ENCODE peak calls at places on chromosomes 16 and 17, in nine cellular contexts. M is GM23338, T is endothelial cell of umbilical vein, E is suprapubic skin, Q is stomach, L is HepG2, S is transverse colon, Z is prostate gland, A is spleen. I is an unnamed sample. For H3K4me1, the result is how much of the 10 kb centered on the place peaks cover.

GRCh38 chr17:76416447-76416846 is 32.0 kb downstream of the SPHK1 start:
- DNase-seq in M (no peak), T (no peak), E (no peak), Q (no peak), L (no peak), S (no peak), Z (no peak), A (no peak), I (no peak)

GRCh38 chr16:35176449-35176848 is 1717.0 kb downstream of the TP53TG3F start:
- DNase-seq in M (no peak), T (no peak), E (no peak), Q (no peak), L (no peak), S (no peak), Z (no peak), A (peak), I (no peak)

GRCh38 chr17:7803981-7804380 is 30.0 kb upstream of the KDM6B start:
- DNase-seq in M (peak), T (no peak), E (no peak), Q (peak), L (no peak), S (peak), Z (peak), A (peak), I (no peak)

GRCh38 chr16:70650216-70650615 is 3.9 kb downstream of the IL34 start:
- DNase-seq in M (no peak), T (no peak), E (no peak), Q (no peak), L (no peak), S (no peak), Z (no peak), A (no peak), I (no peak)

GRCh38 chr16:67884684-67885083 is at the start of gene NRN1L:
- DNase-seq in M (peak), T (no peak), E (peak), Q (peak), L (no peak), S (peak), Z (peak), A (peak), I (no peak)

GRCh38 chr17:57293077-57293476 is 36.8 kb downstream of the MSI2 start:
- DNase-seq in M (no peak), T (no peak), E (no peak), Q (no peak), L (peak), S (no peak), Z (peak), A (no peak), I (no peak)

GRCh38 chr17:9475259-9475658 is 100.4 kb downstream of the STX8 start:
- DNase-seq in M (no peak), T (no peak), E (no peak), Q (no peak), L (no peak), S (no peak), Z (no peak), A (no peak), I (no peak)

GRCh38 chr17:32719702-32720101 is 157.2 kb downstream of the MYO1D start:
- DNase-seq in M (no peak), T (no peak), E (no peak), Q (no peak), L (no peak), S (no peak), Z (no peak), A (no peak), I (no peak)

DNA sequence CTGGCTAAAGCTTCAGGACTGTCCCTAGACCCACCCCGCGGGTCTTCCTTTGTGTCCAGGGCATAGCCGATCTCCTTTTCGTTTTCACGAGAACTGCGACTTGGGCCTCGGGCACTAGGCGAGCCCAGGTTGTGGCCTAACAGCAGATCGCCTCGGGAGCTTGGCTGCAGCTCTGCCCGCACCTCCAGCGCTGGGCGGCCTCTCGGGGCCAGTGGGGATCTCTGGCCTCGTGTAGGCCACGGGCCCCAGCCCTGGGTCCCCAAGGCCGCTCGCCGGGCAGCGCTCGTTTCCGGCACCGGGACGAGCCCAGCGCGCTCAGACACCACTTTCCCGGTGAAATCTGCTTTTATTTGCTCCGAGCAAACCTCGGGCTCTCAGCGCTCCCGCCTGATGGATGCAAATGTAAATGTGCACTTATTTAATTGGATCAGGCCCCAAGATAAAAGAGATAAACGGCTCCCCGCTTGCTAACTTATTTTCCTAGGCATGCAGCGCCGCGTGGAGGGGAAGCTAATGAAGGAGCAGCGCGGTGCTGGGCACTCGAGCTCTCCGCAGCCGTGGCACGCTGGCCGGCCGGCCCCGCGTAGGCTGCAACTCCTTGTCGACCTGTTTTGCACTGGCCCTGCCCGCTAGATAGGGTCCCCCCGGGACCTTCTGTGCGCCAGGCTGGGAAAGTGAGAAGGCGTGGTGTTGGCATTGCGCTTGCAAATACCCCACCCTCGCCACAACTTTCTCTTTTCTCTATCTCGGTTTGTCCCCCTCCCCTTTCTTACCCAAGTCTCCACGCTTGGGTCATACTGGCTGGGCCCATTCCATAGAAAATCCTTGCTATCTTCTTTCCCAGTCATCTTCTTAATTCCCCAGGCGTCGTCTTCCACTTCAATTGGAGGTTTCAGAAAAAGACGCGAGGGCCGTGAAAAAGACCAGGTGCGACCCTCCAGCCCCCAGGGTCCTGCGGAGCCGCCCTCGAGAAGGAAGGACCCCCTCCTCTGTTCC is 8.0 kb downstream of the IRX5 start:
- DNase-seq in M (peak), T (peak), E (peak), Q (no peak), L (no peak), S (no peak), Z (peak), A (no peak), I (no peak)
- TF ChIP-seq POLR2AphosphoS5 in M (no peak), T (no peak), E (no peak), Q (peak), L (no peak), S (peak), Z (peak), A (peak), I (no peak)

GRCh38 chr16:84709609-84710008 is 9.8 kb downstream of the USP10 start:
- DNase-seq in M (no peak), T (no peak), E (no peak), Q (no peak), L (no peak), S (no peak), Z (no peak), A (no peak), I (no peak)

GRCh38 chr16:84710686-84711085 is 10.9 kb downstream of the USP10 start:
- DNase-seq in M (no peak), T (no peak), E (no peak), Q (no peak), L (no peak), S (no peak), Z (no peak), A (no peak), I (no peak)

GRCh38 chr16:84704253-84704652 is 4.5 kb downstream of the USP10 start:
- DNase-seq in M (no peak), T (no peak), E (no peak), Q (no peak), L (no peak), S (no peak), Z (no peak), A (no peak), I (no peak)

GRCh38 chr16:84703671-84704070 is 3.9 kb downstream of the USP10 start:
- DNase-seq in M (no peak), T (no peak), E (no peak), Q (no peak), L (no peak), S (no peak), Z (no peak), A (no peak), I (no peak)

DNA sequence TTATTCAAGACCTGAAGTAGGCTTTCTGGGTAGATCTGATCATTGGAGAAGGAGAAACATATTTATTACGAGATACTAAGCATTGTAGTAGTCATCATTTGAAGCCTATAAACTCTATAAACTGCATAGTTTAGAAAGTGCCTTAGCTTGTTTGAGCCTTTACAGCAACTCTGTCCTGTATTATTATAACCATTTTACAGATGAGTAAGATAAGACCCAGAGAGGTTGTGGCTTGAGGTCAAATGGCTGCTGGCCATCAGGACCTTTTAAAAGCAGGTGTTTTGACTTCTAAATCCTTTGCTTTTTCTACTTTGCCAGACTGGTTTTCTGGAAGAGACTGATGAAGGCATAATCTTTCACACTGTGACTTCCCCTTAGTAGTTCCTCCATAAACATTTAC is 7.1 kb downstream of the USP10 start:
- DNase-seq in M (no peak), T (no peak), E (no peak), Q (no peak), L (no peak), S (no peak), Z (no peak), A (no peak), I (no peak)
- H3K4me1 ChIP-seq in M (half or more), T (under half), E (under half), Q (under half), L (half or more), S (under half), Z (under half), A (half or more), I (under half)

GRCh38 chr16:28106467-28106866 is 43.0 kb upstream of the GSG1L start:
- DNase-seq in M (no peak), T (no peak), E (no peak), Q (no peak), L (no peak), S (no peak), Z (no peak), A (no peak), I (no peak)

GRCh38 chr16:28104404-28104803 is 40.9 kb upstream of the GSG1L start:
- DNase-seq in M (no peak), T (no peak), E (peak), Q (no peak), L (no peak), S (no peak), Z (no peak), A (peak), I (no peak)

GRCh38 chr16:28105297-28105696 is 41.8 kb upstream of the GSG1L start:
- DNase-seq in M (no peak), T (no peak), E (peak), Q (no peak), L (no peak), S (no peak), Z (no peak), A (no peak), I (no peak)

GRCh38 chr16:28107232-28107631 is 43.7 kb upstream of the GSG1L start:
- DNase-seq in M (no peak), T (no peak), E (no peak), Q (no peak), L (no peak), S (no peak), Z (no peak), A (peak), I (no peak)

GRCh38 chr16:28105954-28106353 is 42.4 kb upstream of the GSG1L start:
- DNase-seq in M (no peak), T (no peak), E (peak), Q (no peak), L (no peak), S (no peak), Z (no peak), A (peak), I (no peak)
- H3K4me3 ChIP-seq in M (no peak), T (no peak), E (no peak), Q (no peak), L (no peak), S (no peak), Z (no peak), A (no peak), I (no peak)

DNA sequence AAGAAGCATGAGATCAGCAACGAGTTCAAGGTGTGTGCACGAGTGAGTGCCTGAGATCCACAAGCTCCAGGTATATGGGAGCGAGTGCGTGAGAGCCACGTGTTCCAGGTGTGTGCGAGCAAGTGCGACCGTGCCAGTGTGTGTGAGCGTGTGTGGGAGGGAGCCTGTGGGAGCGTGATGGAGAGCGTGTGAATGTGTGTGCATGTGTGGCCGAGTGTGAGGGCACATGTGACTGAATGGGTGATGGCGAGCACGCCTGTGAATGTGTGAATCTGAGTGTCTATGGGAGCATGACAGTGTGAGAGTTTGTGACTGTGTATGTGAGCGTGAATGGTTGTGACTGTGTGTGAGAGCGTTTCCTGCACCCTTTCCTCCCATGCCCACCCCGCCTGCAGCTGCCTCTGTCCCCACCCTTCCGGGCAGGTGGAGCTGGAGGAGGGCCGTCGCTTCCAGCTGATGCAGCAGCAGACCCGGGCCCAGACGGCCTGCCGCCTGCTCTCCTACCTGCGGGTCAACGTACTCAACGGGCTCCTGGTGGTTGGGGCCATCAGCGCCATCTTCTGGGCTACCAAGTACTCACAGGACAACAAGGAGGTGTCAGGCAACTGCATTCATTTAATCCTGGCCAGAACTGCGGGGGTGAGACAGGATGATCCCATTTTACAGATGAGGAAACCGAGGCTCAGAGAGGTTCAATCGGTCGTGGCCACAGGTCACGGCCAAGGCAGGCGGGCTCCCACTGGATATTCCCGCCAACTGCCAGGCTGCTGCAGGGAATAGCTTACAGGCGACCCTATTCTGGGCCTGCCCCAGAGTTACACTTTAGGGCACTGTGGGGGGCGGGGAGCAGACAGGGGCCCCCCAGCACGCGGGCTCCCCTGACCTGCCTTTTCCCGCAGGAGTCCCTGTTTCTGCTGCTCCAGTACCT is 3.7 kb downstream of the TMC8 start:
- DNase-seq in M (peak), T (peak), E (no peak), Q (peak), L (peak), S (peak), Z (peak), A (peak), I (no peak)
- TF ChIP-seq POLR2AphosphoS5 in M (no peak), T (no peak), E (no peak), Q (no peak), L (no peak), S (no peak), Z (peak), A (peak), I (no peak)

DNA sequence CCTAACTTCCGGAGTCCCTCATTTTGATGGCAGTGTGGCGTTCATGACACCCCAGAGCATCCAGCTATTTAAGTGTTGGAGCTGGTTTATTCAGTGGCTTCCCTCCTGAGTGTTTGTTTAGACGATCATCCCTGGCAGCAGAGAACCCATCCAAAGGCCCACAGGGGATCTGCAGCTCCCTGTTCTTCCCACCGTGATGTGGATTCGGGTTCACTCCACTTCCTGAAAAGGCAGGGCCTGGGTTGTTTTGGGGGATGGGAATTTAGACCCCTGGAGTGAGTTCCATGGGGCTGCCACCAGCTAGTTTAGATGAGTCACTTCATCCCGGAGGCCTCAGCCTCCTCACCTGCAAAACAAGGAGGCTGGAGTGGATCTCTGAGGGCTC is 2.3 kb downstream of the KSR1 start:
- DNase-seq in M (peak), T (no peak), E (no peak), Q (no peak), L (no peak), S (no peak), Z (no peak), A (no peak), I (no peak)
- H3K4me1 ChIP-seq in M (half or more), T (under half), E (half or more), Q (under half), L (half or more), S (under half), Z (under half), A (half or more), I (under half)

DNA sequence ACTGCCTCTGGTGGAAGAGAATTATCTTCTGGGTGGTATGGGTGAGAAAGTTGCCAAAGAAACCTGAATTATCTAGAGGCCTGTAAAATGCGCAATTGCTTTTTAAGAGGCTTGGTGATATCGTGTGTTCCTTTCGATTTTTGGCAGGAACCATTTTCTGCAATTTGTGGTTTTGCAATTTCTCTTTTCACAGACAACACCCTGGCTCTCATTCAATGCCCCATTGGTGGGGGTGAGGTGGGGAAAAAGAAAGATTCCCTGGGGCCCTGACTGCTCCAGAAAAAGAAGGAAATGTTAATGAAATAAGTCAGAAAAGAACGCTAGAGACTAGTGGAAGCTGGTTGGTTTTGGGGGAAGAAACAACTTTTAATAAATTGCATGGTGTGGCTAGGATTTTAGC is 77.4 kb downstream of the ANKFN1 start:
- DNase-seq in M (no peak), T (no peak), E (no peak), Q (no peak), L (no peak), S (no peak), Z (no peak), A (no peak), I (no peak)
- H3K4me3 ChIP-seq in M (no peak), T (no peak), E (no peak), Q (no peak), L (no peak), S (no peak), Z (no peak), A (no peak), I (no peak)

DNA sequence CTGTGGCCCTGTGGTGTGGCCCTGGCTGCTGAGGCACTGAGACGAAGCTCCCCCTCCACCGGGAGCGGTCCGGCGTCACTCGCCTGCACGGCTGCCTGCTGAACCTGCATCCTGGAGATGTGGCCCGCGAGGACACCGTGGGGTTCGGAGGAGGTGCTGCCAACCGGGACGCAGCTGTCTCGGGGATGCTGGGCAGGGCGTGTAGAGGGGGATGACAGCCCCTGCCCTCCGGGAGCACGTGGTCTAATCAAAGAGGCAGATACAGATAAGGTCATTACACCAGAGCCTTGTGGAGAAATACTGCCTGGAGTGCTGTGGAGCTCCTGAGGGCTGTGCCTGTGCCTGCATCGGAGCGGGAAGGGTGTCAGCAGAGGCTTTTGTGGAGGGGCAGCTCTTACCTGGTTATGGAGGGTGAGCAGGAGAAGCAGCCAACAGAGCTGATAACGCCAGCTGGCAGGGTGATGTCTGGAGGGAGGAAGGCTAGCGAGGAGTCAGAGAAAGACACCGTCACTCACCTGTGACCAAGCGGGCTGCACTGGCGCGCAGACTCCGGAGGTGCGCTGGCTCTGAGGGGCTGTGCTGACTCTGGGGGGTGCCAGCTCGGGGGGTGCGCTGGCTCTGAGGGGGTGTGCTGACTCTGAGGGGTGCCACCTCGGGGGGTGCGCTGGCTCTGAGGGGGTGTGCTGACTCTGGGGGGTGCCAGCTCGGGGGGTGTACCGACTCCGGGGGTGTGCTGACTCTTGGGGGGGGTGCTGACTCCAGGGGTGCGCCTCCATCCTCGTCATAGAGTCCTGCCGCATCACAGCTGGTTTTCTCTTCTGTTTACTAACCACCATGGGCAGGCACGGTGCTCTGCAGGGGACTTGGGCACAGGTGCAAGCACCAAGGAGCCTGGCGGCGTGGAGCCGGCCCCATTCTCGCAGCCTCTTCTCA is 104.7 kb upstream of the CHMP6 start:
- DNase-seq in M (no peak), T (no peak), E (no peak), Q (no peak), L (no peak), S (no peak), Z (no peak), A (peak), I (no peak)
- TF ChIP-seq POLR2AphosphoS5 in M (no peak), T (no peak), E (no peak), Q (no peak), L (no peak), S (no peak), Z (no peak), A (no peak), I (no peak)

DNA sequence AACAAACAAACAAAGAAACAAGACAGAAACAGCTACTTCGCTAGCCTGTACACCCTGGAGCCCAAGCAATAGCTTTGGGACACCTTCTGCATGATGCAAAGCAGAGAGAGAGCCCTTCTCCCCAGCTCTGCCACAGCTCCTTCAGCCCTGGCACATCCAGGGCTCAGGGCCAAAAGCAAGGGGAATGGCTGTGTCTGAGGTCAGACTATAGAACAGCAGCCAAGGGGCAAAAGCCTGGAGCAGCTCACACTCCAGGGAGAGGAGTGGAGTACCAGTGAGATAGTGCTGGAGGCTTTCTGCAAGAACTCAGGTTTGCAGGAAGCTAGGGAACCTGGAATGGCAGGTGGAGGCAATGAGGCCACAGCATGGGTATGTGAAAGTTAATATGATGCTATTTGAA is 11.6 kb upstream of the SEPHS2 start:
- DNase-seq in M (no peak), T (no peak), E (no peak), Q (no peak), L (no peak), S (no peak), Z (no peak), A (no peak), I (no peak)
- H3K4me1 ChIP-seq in M (under half), T (under half), E (under half), Q (under half), L (half or more), S (under half), Z (under half), A (half or more), I (under half)

I was measured in Panc1.